ENCODE peak calls at places on chromosomes 6 and 20, in six cellular contexts. One of them, this sample, is unnamed.

GRCh38 chr6:79801362-79801761 is 146.0 kb downstream of the ELOVL4 start:
- DNase-seq in cardiac muscle cell: no peak
- DNase-seq in neural progenitor cell: no peak
- DNase-seq in astrocyte of the spinal cord: no peak
- DNase-seq in heart right ventricle: no peak
- DNase-seq in hepatocyte: no peak
- DNase-seq in this sample: no peak

GRCh38 chr20:52137850-52138249 is 53.7 kb downstream of the ZFP64 start:
- DNase-seq in cardiac muscle cell: no peak
- DNase-seq in neural progenitor cell: no peak
- DNase-seq in astrocyte of the spinal cord: no peak
- DNase-seq in heart right ventricle: no peak
- DNase-seq in hepatocyte: no peak
- DNase-seq in this sample: no peak

GRCh38 chr20:47355489-47356219 is 845 bp downstream of the ZMYND8 start:
- DNase-seq in cardiac muscle cell: peak
- DNase-seq in neural progenitor cell: peak
- DNase-seq in astrocyte of the spinal cord: peak
- DNase-seq in heart right ventricle: no peak
- DNase-seq in hepatocyte: no peak
- DNase-seq in this sample: no peak

GRCh38 chr6:34246563-34247391 is 2.0 kb downstream of the SMIM29 start:
- DNase-seq in cardiac muscle cell: peak
- DNase-seq in neural progenitor cell: peak
- DNase-seq in astrocyte of the spinal cord: peak
- DNase-seq in heart right ventricle: no peak
- DNase-seq in hepatocyte: peak
- DNase-seq in this sample: no peak

GRCh38 chr6:80163754-80164187 is 57.3 kb downstream of the BCKDHB start:
- DNase-seq in cardiac muscle cell: peak
- DNase-seq in neural progenitor cell: no peak
- DNase-seq in astrocyte of the spinal cord: peak
- DNase-seq in heart right ventricle: no peak
- DNase-seq in hepatocyte: peak
- DNase-seq in this sample: peak

GRCh38 chr6:82954351-82954750 is 111.3 kb downstream of the UBE3D start:
- DNase-seq in cardiac muscle cell: no peak
- DNase-seq in neural progenitor cell: no peak
- DNase-seq in astrocyte of the spinal cord: no peak
- DNase-seq in heart right ventricle: no peak
- DNase-seq in hepatocyte: no peak
- DNase-seq in this sample: no peak

GRCh38 chr20:3135507-3136070 is 24.1 kb downstream of the FASTKD5 start:
- DNase-seq in cardiac muscle cell: no peak
- DNase-seq in neural progenitor cell: no peak
- DNase-seq in astrocyte of the spinal cord: no peak
- DNase-seq in heart right ventricle: no peak
- DNase-seq in hepatocyte: no peak
- DNase-seq in this sample: no peak

GRCh38 chr6:56072856-56073255 is 174.5 kb downstream of the COL21A1 start:
- DNase-seq in cardiac muscle cell: peak
- DNase-seq in neural progenitor cell: no peak
- DNase-seq in astrocyte of the spinal cord: peak
- DNase-seq in heart right ventricle: no peak
- DNase-seq in hepatocyte: no peak
- DNase-seq in this sample: peak

GRCh38 chr6:41494212-41495115 is 51.7 kb upstream of the FOXP4 start:
- DNase-seq in cardiac muscle cell: peak
- DNase-seq in neural progenitor cell: peak
- DNase-seq in astrocyte of the spinal cord: no peak
- DNase-seq in heart right ventricle: no peak
- DNase-seq in hepatocyte: no peak
- DNase-seq in this sample: no peak

GRCh38 chr6:56905378-56905777 is 49.5 kb upstream of the BEND6 start:
- DNase-seq in cardiac muscle cell: no peak
- DNase-seq in neural progenitor cell: no peak
- DNase-seq in astrocyte of the spinal cord: no peak
- DNase-seq in heart right ventricle: no peak
- DNase-seq in hepatocyte: no peak
- DNase-seq in this sample: no peak

GRCh38 chr6:159415540-159415939 is 246.3 kb downstream of the FNDC1 start:
- DNase-seq in cardiac muscle cell: no peak
- DNase-seq in neural progenitor cell: no peak
- DNase-seq in astrocyte of the spinal cord: no peak
- DNase-seq in heart right ventricle: no peak
- DNase-seq in hepatocyte: no peak
- DNase-seq in this sample: no peak

GRCh38 chr6:107489636-107490567 is at the start of gene SOBP:
- DNase-seq in cardiac muscle cell: peak
- DNase-seq in neural progenitor cell: peak
- DNase-seq in astrocyte of the spinal cord: peak
- DNase-seq in heart right ventricle: peak
- DNase-seq in hepatocyte: peak
- DNase-seq in this sample: no peak

GRCh38 chr6:139135578-139136545 is 982 bp downstream of the HECA start:
- DNase-seq in cardiac muscle cell: peak
- DNase-seq in neural progenitor cell: peak
- DNase-seq in astrocyte of the spinal cord: peak
- DNase-seq in heart right ventricle: peak
- DNase-seq in hepatocyte: peak
- DNase-seq in this sample: no peak

GRCh38 chr6:25959890-25960531 is 2.6 kb upstream of the TRIM38 start:
- DNase-seq in cardiac muscle cell: peak
- DNase-seq in neural progenitor cell: no peak
- DNase-seq in astrocyte of the spinal cord: peak
- DNase-seq in heart right ventricle: no peak
- DNase-seq in hepatocyte: no peak
- DNase-seq in this sample: peak

GRCh38 chr6:32069460-32069859 is 31.2 kb downstream of the CYP21A2 start:
- DNase-seq in cardiac muscle cell: no peak
- DNase-seq in neural progenitor cell: no peak
- DNase-seq in astrocyte of the spinal cord: no peak
- DNase-seq in heart right ventricle: no peak
- DNase-seq in hepatocyte: no peak
- DNase-seq in this sample: no peak

GRCh38 chr6:27126815-27127537 is 120.5 kb upstream of the PRSS16 start:
- DNase-seq in cardiac muscle cell: peak
- DNase-seq in neural progenitor cell: peak
- DNase-seq in astrocyte of the spinal cord: peak
- DNase-seq in heart right ventricle: peak
- DNase-seq in hepatocyte: peak
- DNase-seq in this sample: peak

GRCh38 chr6:85372188-85372914 is 77.5 kb upstream of the NT5E start:
- DNase-seq in cardiac muscle cell: peak
- DNase-seq in neural progenitor cell: no peak
- DNase-seq in astrocyte of the spinal cord: no peak
- DNase-seq in heart right ventricle: no peak
- DNase-seq in hepatocyte: no peak
- DNase-seq in this sample: no peak

GRCh38 chr6:1946583-1946982 is 298.8 kb downstream of the GMDS start:
- DNase-seq in cardiac muscle cell: no peak
- DNase-seq in neural progenitor cell: no peak
- DNase-seq in astrocyte of the spinal cord: no peak
- DNase-seq in heart right ventricle: no peak
- DNase-seq in hepatocyte: no peak
- DNase-seq in this sample: no peak

GRCh38 chr6:1947922-1948321 is 297.5 kb downstream of the GMDS start:
- DNase-seq in cardiac muscle cell: no peak
- DNase-seq in neural progenitor cell: no peak
- DNase-seq in astrocyte of the spinal cord: no peak
- DNase-seq in heart right ventricle: no peak
- DNase-seq in hepatocyte: no peak
- DNase-seq in this sample: no peak

GRCh38 chr6:1941534-1941933 is 303.9 kb downstream of the GMDS start:
- DNase-seq in cardiac muscle cell: no peak
- DNase-seq in neural progenitor cell: no peak
- DNase-seq in astrocyte of the spinal cord: no peak
- DNase-seq in heart right ventricle: no peak
- DNase-seq in hepatocyte: no peak
- DNase-seq in this sample: no peak

GRCh38 chr6:1942834-1943233 is 302.6 kb downstream of the GMDS start:
- DNase-seq in cardiac muscle cell: no peak
- DNase-seq in neural progenitor cell: no peak
- DNase-seq in astrocyte of the spinal cord: no peak
- DNase-seq in heart right ventricle: no peak
- DNase-seq in hepatocyte: no peak
- DNase-seq in this sample: no peak

DNA sequence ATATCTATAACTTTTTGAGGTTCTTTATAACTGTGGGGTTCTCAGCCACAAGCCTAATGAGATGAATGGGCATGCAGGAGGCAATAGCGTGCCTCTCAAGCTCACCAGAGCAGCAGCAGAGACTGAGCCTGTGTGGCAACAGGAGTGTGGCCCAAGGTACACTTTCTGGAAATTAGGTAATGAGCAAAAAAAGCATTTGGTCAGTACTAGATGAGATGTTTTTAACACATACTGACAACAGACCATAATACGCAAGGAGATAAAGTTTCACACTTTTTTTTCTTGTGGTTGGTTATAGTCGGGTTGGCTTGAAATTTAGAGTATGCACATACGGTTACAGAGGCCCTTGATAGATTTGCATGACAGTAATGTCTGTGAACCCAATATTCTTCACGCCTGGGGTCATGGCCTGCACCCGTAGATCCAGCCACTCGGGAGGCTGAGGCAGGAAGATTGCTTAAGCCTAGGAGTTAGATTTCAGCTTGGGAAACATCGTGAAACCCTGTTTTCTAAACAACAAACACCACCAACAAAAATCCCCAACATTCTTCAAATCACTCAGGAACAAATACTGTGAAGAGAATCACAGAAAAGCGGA is 300.1 kb downstream of the GMDS start:
- DNase-seq in cardiac muscle cell: no peak
- DNase-seq in neural progenitor cell: no peak
- DNase-seq in astrocyte of the spinal cord: no peak
- DNase-seq in heart right ventricle: no peak
- DNase-seq in hepatocyte: no peak
- DNase-seq in this sample: no peak
- TF ChIP-seq CTCF in cardiac muscle cell: no peak
- TF ChIP-seq CTCF in neural progenitor cell: no peak
- TF ChIP-seq CTCF in astrocyte of the spinal cord: no peak
- TF ChIP-seq CTCF in heart right ventricle: no peak
- TF ChIP-seq CTCF in hepatocyte: no peak
- TF ChIP-seq CTCF in this sample: no peak

DNA sequence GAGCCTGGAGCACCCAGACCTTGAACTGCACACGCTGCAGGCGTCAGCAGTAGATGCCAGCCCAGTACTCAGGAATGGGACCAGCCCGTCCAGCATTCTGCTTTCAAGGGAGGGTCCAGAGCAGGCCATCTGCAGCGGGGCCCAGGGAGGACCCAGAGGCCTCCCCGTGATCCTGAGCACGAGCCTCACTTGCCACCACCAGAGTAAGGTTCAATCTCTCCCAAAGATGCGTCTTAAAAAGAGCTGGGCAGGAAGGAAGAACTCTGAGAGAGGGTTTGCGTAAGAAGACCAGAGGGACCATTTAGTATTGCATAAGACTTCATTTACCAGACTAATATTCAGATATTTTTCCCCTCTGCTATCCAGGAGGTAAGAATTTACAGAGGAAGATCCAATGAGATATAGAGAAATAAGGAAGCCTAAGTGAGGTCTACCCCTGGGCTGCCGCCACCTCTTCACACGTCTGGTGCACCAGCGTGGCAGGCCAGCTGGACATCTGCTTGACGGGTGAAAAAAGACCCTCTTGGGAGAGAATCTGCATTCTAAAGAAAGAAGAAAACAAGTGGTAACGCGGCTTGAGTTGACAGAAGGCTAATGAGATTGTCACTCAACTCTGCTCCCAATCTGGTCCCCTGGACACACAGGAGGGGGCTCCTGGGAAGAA is 107.3 kb downstream of the PRND start:
- DNase-seq in cardiac muscle cell: no peak
- DNase-seq in neural progenitor cell: no peak
- DNase-seq in astrocyte of the spinal cord: no peak
- DNase-seq in heart right ventricle: no peak
- DNase-seq in hepatocyte: no peak
- DNase-seq in this sample: no peak
- H3K4me3 ChIP-seq in cardiac muscle cell: no peak
- H3K4me3 ChIP-seq in neural progenitor cell: no peak
- H3K4me3 ChIP-seq in astrocyte of the spinal cord: no peak
- H3K4me3 ChIP-seq in heart right ventricle: no peak
- H3K4me3 ChIP-seq in hepatocyte: no peak
- H3K4me3 ChIP-seq in this sample: no peak

DNA sequence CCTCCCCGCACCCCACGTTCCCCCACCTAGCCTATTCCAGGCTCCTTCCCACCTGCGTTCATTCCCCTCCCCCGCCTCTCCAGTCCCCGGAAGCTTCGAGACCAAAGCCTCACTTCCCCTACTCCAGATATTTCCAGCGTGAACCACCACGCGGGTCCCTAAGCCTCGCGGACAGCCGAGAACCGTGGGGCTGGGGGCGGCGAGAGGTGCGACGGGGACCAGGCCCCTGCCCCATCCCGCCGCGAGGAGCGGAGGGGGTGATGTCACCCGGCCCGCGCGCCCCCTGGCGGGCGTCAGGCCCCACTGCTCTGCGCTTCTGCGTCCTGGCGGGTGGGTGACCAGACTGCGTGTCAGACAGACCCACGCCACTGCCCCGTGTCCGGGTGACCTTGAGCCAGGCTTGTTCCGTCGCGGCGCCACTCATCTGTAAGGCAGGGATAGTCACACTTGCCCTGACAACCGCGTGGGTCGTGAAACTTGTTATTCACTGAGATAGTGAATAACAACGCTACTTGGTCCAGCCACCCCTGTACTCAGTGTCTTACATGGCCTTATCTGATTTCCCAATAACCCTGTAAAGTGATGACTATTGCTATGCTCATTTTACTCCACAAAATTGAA is 9.0 kb upstream of the HSP90AB1 start:
- DNase-seq in cardiac muscle cell: peak
- DNase-seq in neural progenitor cell: peak
- DNase-seq in astrocyte of the spinal cord: peak
- DNase-seq in heart right ventricle: peak
- DNase-seq in hepatocyte: peak
- DNase-seq in this sample: peak
- TF ChIP-seq CTCF in cardiac muscle cell: peak
- TF ChIP-seq CTCF in neural progenitor cell: peak
- TF ChIP-seq CTCF in astrocyte of the spinal cord: peak
- TF ChIP-seq CTCF in heart right ventricle: peak
- TF ChIP-seq CTCF in hepatocyte: peak
- TF ChIP-seq CTCF in this sample: peak

GRCh38 chr20:32472581-32473207 is 112.4 kb downstream of the NOL4L start:
- DNase-seq in cardiac muscle cell: no peak
- DNase-seq in neural progenitor cell: no peak
- DNase-seq in astrocyte of the spinal cord: no peak
- DNase-seq in heart right ventricle: no peak
- DNase-seq in hepatocyte: no peak
- DNase-seq in this sample: no peak

GRCh38 chr20:32474967-32475819 is 109.9 kb downstream of the NOL4L start:
- DNase-seq in cardiac muscle cell: peak
- DNase-seq in neural progenitor cell: peak
- DNase-seq in astrocyte of the spinal cord: peak
- DNase-seq in heart right ventricle: peak
- DNase-seq in hepatocyte: peak
- DNase-seq in this sample: peak

GRCh38 chr20:32474717-32474966 is 110.5 kb downstream of the NOL4L start:
- DNase-seq in cardiac muscle cell: no peak
- DNase-seq in neural progenitor cell: no peak
- DNase-seq in astrocyte of the spinal cord: peak
- DNase-seq in heart right ventricle: no peak
- DNase-seq in hepatocyte: no peak
- DNase-seq in this sample: no peak

GRCh38 chr20:32473231-32474008 is 111.7 kb downstream of the NOL4L start:
- DNase-seq in cardiac muscle cell: no peak
- DNase-seq in neural progenitor cell: peak
- DNase-seq in astrocyte of the spinal cord: no peak
- DNase-seq in heart right ventricle: no peak
- DNase-seq in hepatocyte: no peak
- DNase-seq in this sample: no peak

GRCh38 chr20:32474009-32474716 is 111.0 kb downstream of the NOL4L start:
- DNase-seq in cardiac muscle cell: no peak
- DNase-seq in neural progenitor cell: no peak
- DNase-seq in astrocyte of the spinal cord: no peak
- DNase-seq in heart right ventricle: no peak
- DNase-seq in hepatocyte: no peak
- DNase-seq in this sample: no peak
- H3K4me3 ChIP-seq in cardiac muscle cell: no peak
- H3K4me3 ChIP-seq in neural progenitor cell: no peak
- H3K4me3 ChIP-seq in astrocyte of the spinal cord: peak
- H3K4me3 ChIP-seq in heart right ventricle: peak
- H3K4me3 ChIP-seq in hepatocyte: peak
- H3K4me3 ChIP-seq in this sample: peak